ENCODE peak calls at places on chromosomes 5 and 9, in five cellular contexts. R, P, X, L and Q are unnamed samples.

GRCh38 chr5:11946317-11946716 is 42.1 kb upstream of the CTNND2 start:
- DNase-seq in X (no peak), R (no peak), L (no peak), P (no peak), Q (no peak)

GRCh38 chr5:118592678-118593328 is 395.5 kb downstream of the DTWD2 start:
- DNase-seq in P (no peak), X (no peak), L (no peak), R (no peak), Q (no peak)

GRCh38 chr9:131333771-131334567 is 44.4 kb downstream of the PLPP7 start:
- DNase-seq in X (no peak), P (no peak), L (peak; percentile 54), R (no peak), Q (peak; percentile 39)

GRCh38 chr5:88438006-88438405 is 169.4 kb upstream of the TMEM161B start:
- DNase-seq in X (no peak), L (no peak), P (no peak), R (peak; percentile 38), Q (no peak)

GRCh38 chr9:135490166-135490870 is 10.2 kb upstream of the MRPS2 start:
- DNase-seq in P (no peak), L (peak; percentile 37), X (no peak), R (no peak), Q (no peak)

GRCh38 chr5:54909911-54910870 is 75.2 kb downstream of the ESM1 start:
- DNase-seq in L (no peak), P (no peak), R (peak; percentile 78), X (no peak), Q (no peak)

GRCh38 chr9:133509179-133510083 is 15.3 kb downstream of the MYMK start:
- DNase-seq in L (no peak), R (no peak), P (no peak), X (no peak), Q (peak; percentile 91)

GRCh38 chr5:2039180-2039531 is 156.4 kb upstream of the IRX4 start:
- DNase-seq in R (no peak), L (no peak), X (no peak), P (no peak), Q (no peak)

GRCh38 chr5:74183041-74183440 is 457.5 kb downstream of the ENC1 start:
- DNase-seq in X (no peak), L (no peak), P (no peak), R (no peak), Q (no peak)

GRCh38 chr5:166768536-166768935 is 1522.9 kb upstream of the WWC1 start:
- DNase-seq in R (no peak), L (no peak), P (no peak), X (no peak), Q (no peak)

GRCh38 chr5:54541823-54542783 is 24.5 kb downstream of the SNX18 start:
- DNase-seq in R (no peak), P (no peak), L (no peak), X (no peak), Q (no peak)

GRCh38 chr5:150612405-150612804 is 28.1 kb upstream of the SYNPO start:
- DNase-seq in R (no peak), L (no peak), X (no peak), P (no peak), Q (no peak)

GRCh38 chr5:130546216-130546615 is 618.8 kb downstream of the HINT1 start:
- DNase-seq in X (no peak), L (no peak), R (peak; percentile 34), P (no peak), Q (no peak)

GRCh38 chr9:136311433-136312375 is 7.8 kb upstream of the CCDC187 start:
- DNase-seq in P (no peak), X (no peak), L (no peak), R (no peak), Q (no peak)

GRCh38 chr5:29367176-29367833 is 1826.2 kb upstream of the CDH6 start:
- DNase-seq in P (no peak), L (no peak), R (no peak), X (no peak), Q (peak; percentile 61)

GRCh38 chr5:175246242-175246891 is 197.6 kb downstream of the DRD1 start:
- DNase-seq in P (no peak), X (no peak), R (peak; percentile 99), L (no peak), Q (peak; percentile 52)

GRCh38 chr5:158600679-158601078 is 499.0 kb downstream of the EBF1 start:
- DNase-seq in L (no peak), P (no peak), X (no peak), R (no peak), Q (no peak)

GRCh38 chr9:132697230-132697629 is 27.0 kb downstream of the GTF3C4 start:
- DNase-seq in L (no peak), X (no peak), P (no peak), R (no peak), Q (no peak)

GRCh38 chr9:127808347-127809001 is 5.8 kb downstream of the FPGS start:
- DNase-seq in R (no peak), L (no peak), P (no peak), X (no peak), Q (no peak)

GRCh38 chr9:91547076-91547475 is 123.4 kb upstream of the NFIL3 start:
- DNase-seq in R (peak; percentile 76), L (no peak), X (no peak), P (no peak), Q (no peak)

GRCh38 chr9:129568560-129569505 is 52.1 kb downstream of the C9orf50 start:
- DNase-seq in X (no peak), R (no peak), P (no peak), L (no peak), Q (peak; percentile 79)

GRCh38 chr5:22850981-22851380 is 2.2 kb downstream of the CDH12 start:
- DNase-seq in P (no peak), X (no peak), R (no peak), L (no peak), Q (no peak)

GRCh38 chr5:36703245-36703860 is 96.9 kb downstream of the SLC1A3 start:
- DNase-seq in P (no peak), L (no peak), R (no peak), X (no peak), Q (no peak)

GRCh38 chr9:115104908-115105307 is 13.0 kb downstream of the TNC start:
- DNase-seq in R (peak; percentile 92), P (no peak), L (no peak), X (no peak), Q (no peak)

GRCh38 chr5:179827684-179828083 is 7.0 kb downstream of the SQSTM1 start:
- DNase-seq in R (no peak), X (no peak), P (no peak), L (peak; percentile 84), Q (peak; percentile 59)
- TF ChIP-seq CTCF in R (peak; percentile 22), X (no peak), P (peak; percentile 22), L (no peak), Q (no peak)

DNA sequence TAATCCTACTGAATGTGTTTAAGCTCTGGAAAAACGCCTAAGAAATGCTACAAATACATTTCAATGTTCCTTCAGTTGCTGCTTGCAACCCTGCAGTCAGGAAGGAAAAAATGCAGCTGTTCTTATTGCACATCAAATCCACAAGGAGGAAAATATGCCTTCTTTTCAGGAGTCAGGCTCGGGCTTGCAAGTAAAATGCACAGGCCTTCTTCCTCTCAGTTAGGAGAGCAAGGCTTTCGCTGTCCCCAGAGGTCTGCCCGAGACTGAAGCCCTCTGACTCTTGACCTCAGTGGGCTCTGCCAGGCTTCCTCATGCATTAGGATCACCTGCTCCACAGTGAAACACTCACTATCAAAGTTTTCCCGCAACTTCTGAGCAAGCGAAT is 909 bp upstream of the SHC3 start:
- DNase-seq in R (peak; percentile 60), P (no peak), L (no peak), X (no peak), Q (no peak)
- H3K27ac ChIP-seq in R (peak overlapping the region; percentile 88), P (peak overlapping the region; percentile 82), L (peak overlapping the region; percentile 55), X (peak overlapping the region; percentile 81), Q (peak overlapping the region; percentile 97)

GRCh38 chr5:171315925-171316257 is 6.8 kb downstream of the TLX3 start:
- DNase-seq in P (no peak), X (no peak), L (no peak), R (no peak), Q (no peak)

GRCh38 chr5:171318026-171318425 is 9.0 kb downstream of the TLX3 start:
- DNase-seq in L (no peak), R (no peak), P (no peak), X (no peak), Q (peak; percentile 85)

GRCh38 chr5:171317225-171317624 is 8.2 kb downstream of the TLX3 start:
- DNase-seq in P (no peak), R (no peak), L (no peak), X (no peak), Q (no peak)

GRCh38 chr5:171315386-171315891 is 6.4 kb downstream of the TLX3 start:
- DNase-seq in X (peak; percentile 73), P (no peak), L (no peak), R (no peak), Q (no peak)

DNA sequence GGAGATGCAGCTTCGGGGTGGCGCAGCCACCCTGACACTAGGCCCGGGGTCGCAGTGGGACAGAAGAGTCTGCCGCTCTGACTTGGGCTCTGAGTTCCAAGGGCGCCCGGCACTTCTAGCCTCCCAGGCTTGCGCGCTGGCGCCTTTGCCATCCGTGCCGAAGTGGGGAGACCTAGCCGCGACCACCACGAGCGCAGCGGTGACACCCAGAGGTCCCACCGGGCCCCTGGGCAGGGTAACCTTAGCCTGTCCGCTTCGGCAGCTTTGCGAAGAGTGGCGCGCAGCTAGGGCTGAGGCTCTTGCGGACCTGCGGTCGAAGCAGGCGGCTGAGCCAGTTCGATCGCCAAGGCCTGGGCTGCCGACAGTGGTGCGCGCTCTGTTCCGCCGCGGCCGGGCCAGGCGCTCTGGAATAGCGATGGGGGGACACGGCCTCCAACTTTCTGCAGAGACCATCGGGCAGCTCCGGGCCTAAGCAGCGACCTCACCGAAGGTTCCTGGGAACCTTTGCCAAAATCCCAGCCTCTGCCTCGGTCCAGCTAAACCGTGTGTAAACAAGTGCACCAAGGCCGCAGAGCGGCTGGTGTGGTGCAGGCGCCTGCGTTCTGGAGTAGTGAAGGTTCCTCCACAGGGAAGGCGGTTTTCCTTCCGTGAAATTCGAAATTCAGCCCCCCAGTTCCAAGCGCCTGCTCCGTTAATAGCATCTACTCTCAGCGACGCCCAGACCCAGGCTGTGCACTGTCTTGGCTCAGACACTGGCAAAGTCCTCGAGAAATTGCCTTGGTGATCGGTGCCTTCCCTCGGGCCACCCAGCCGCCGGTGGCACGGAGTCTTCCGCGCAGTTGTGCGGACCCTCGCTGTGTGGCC is 7.4 kb downstream of the TLX3 start:
- DNase-seq in P (no peak), R (no peak), L (no peak), X (peak; percentile 72), Q (peak; percentile 81)
- H3K4me3 ChIP-seq in P (peak overlapping the region; percentile 4), R (no peak overlapping the region), L (peak overlapping the region; percentile 6), X (peak overlapping the region; percentile 12), Q (peak overlapping the region; percentile 40)

GRCh38 chr5:95070866-95071265 is 214.0 kb downstream of the MCTP1 start:
- DNase-seq in P (no peak), R (no peak), X (no peak), L (no peak), Q (no peak)

GRCh38 chr5:95068303-95068702 is 216.6 kb downstream of the MCTP1 start:
- DNase-seq in X (no peak), R (no peak), L (no peak), P (no peak), Q (no peak)

GRCh38 chr5:95068952-95069351 is 215.9 kb downstream of the MCTP1 start:
- DNase-seq in P (no peak), X (no peak), L (no peak), R (no peak), Q (no peak)

GRCh38 chr5:95070453-95070852 is 214.4 kb downstream of the MCTP1 start:
- DNase-seq in P (no peak), L (no peak), R (no peak), X (no peak), Q (no peak)

DNA sequence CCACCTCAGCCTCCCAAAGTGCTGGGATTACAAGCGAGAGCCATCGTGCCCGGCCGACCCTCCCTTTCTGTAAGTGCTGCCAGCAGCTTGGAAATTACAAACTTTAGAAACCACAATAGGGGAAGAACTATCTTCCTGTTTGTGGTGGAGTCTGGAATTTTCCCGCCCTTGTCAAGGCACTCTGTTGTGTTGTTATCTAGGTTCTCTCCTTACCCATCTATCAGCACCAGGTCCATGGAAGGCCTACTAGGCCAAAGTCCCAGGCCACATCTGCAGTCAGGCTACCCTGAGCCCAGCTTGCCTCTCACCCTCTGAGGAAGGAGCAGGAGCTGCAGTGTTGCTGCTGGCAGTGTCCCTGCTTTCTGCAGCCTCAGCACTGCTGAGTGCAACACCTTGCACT is 214.9 kb downstream of the MCTP1 start:
- DNase-seq in R (no peak), P (no peak), L (no peak), X (no peak), Q (no peak)
- TF ChIP-seq CTCF in R (no peak), P (no peak), L (no peak), X (no peak), Q (no peak)